ENCODE peak calls at places on chromosomes 11 and 22, in seven cellular contexts. H, X, E, O, W, R and Q are unnamed samples.

GRCh38 chr11:818396-819128 is at the start of gene PNPLA2:
- DNase-seq in R (no peak), O (no peak), H (no peak), W (no peak), X (no peak), E (no peak), Q (no peak)

GRCh38 chr11:17603056-17603825 is 56.2 kb downstream of the OTOG start:
- DNase-seq in E (no peak), W (no peak), O (no peak), H (no peak), R (no peak), X (no peak), Q (no peak)

GRCh38 chr11:22778642-22779041 is 51.0 kb downstream of the SVIP start:
- DNase-seq in O (no peak), R (no peak), X (no peak), W (no peak), H (peak), E (no peak), Q (no peak)

GRCh38 chr11:44607324-44607962 is 42.0 kb downstream of the CD82 start:
- DNase-seq in R (no peak), E (peak), X (no peak), W (no peak), O (no peak), H (no peak), Q (peak)

GRCh38 chr11:111515591-111515990 is 1.0 kb downstream of the HOATZ start:
- DNase-seq in E (no peak), W (no peak), O (no peak), H (peak), R (no peak), X (no peak), Q (no peak)

GRCh38 chr11:91407842-91408241 is 816.8 kb upstream of the FAT3 start:
- DNase-seq in E (no peak), X (no peak), O (no peak), W (no peak), R (no peak), H (no peak), Q (no peak)

GRCh38 chr22:27133951-27134664 is 476.7 kb downstream of the MIAT start:
- DNase-seq in O (no peak), W (peak), R (no peak), E (peak), H (peak), X (no peak), Q (peak)

GRCh38 chr11:118076754-118077281 is at the start of gene TMPRSS4:
- DNase-seq in W (no peak), R (peak), H (peak), X (no peak), O (no peak), E (no peak), Q (no peak)

GRCh38 chr22:26194313-26194712 is 25.1 kb downstream of the SEZ6L start:
- DNase-seq in H (no peak), R (no peak), W (no peak), X (no peak), O (no peak), E (no peak), Q (no peak)

GRCh38 chr11:65436412-65437032 is 13.9 kb downstream of the NEAT1 start:
- DNase-seq in X (no peak), W (no peak), E (peak), H (no peak), O (no peak), R (no peak), Q (peak)

GRCh38 chr11:61551630-61552029 is 29.2 kb downstream of the SYT7 start:
- DNase-seq in E (peak), W (no peak), X (no peak), H (no peak), O (no peak), R (no peak), Q (no peak)

GRCh38 chr11:75400110-75400865 is 970 bp downstream of the RPS3 start:
- DNase-seq in W (no peak), H (no peak), X (no peak), R (no peak), O (no peak), E (peak), Q (peak)

GRCh38 chr22:20549232-20549841 is 41.9 kb downstream of the MED15 start:
- DNase-seq in W (no peak), E (no peak), H (no peak), O (no peak), X (no peak), R (no peak), Q (no peak)

GRCh38 chr22:35367331-35367886 is 13.5 kb upstream of the HMOX1 start:
- DNase-seq in H (no peak), W (peak), O (no peak), R (no peak), E (no peak), X (no peak), Q (no peak)

GRCh38 chr22:30241576-30242371 is 4.8 kb downstream of the LIF start:
- DNase-seq in E (peak), W (no peak), R (no peak), X (no peak), H (no peak), O (no peak), Q (no peak)

GRCh38 chr22:32999039-32999861 is 58.9 kb downstream of the SYN3 start:
- DNase-seq in X (no peak), E (no peak), H (no peak), O (no peak), W (peak), R (no peak), Q (no peak)

GRCh38 chr11:126655807-126656128 is 300.3 kb downstream of the ST3GAL4 start:
- DNase-seq in W (no peak), H (no peak), R (no peak), O (no peak), E (peak), X (no peak), Q (no peak)

GRCh38 chr11:73258104-73258684 is 13.9 kb upstream of the P2RY6 start:
- DNase-seq in R (peak), H (no peak), E (no peak), X (no peak), O (no peak), W (no peak), Q (no peak)

GRCh38 chr11:85541683-85542082 is 85.5 kb downstream of the DLG2 start:
- DNase-seq in R (no peak), W (no peak), X (no peak), O (no peak), E (no peak), H (no peak), Q (no peak)

GRCh38 chr11:2293396-2294339 is 8.1 kb downstream of the C11orf21 start:
- DNase-seq in E (no peak), O (no peak), X (no peak), R (peak), W (peak), H (no peak), Q (no peak)

GRCh38 chr11:15944460-15944859 is 411.9 kb downstream of the SOX6 start:
- DNase-seq in O (no peak), E (peak), H (no peak), W (no peak), R (peak), X (no peak), Q (no peak)

GRCh38 chr11:128809128-128809527 is 58.0 kb downstream of the KCNJ1 start:
- DNase-seq in E (no peak), O (no peak), X (no peak), W (no peak), H (no peak), R (no peak), Q (no peak)

GRCh38 chr11:1280116-1281035 is 29.1 kb downstream of the TOLLIP start:
- DNase-seq in O (no peak), R (no peak), H (no peak), W (no peak), E (no peak), X (no peak), Q (no peak)

GRCh38 chr11:102633385-102634026 is 8.4 kb upstream of the MMP20 start:
- DNase-seq in W (no peak), O (no peak), X (no peak), R (no peak), E (no peak), H (no peak), Q (no peak)

GRCh38 chr22:37179622-37180420 is 8.2 kb downstream of the C1QTNF6 start:
- DNase-seq in O (no peak), W (peak), X (no peak), H (no peak), E (no peak), R (no peak), Q (no peak)

GRCh38 chr11:122306776-122307479 is 190.9 kb upstream of the BLID start:
- DNase-seq in X (peak), E (no peak), H (peak), R (peak), W (no peak), O (no peak), Q (no peak)

GRCh38 chr22:42169055-42169469 is 38.5 kb upstream of the CYP2D6 start:
- DNase-seq in H (peak), R (peak), E (peak), W (peak), O (peak), X (peak), Q (peak)

GRCh38 chr11:945986-946385 is 20.3 kb downstream of the AP2A2 start:
- DNase-seq in H (peak), R (peak), E (no peak), X (no peak), W (peak), O (peak), Q (peak)

GRCh38 chr11:33709471-33709870 is 8.8 kb upstream of the C11orf91 start:
- DNase-seq in X (no peak), E (no peak), W (no peak), O (no peak), R (no peak), H (no peak), Q (no peak)

GRCh38 chr22:31969789-31970489 is 25.6 kb downstream of the YWHAH start:
- DNase-seq in R (peak), O (peak), E (peak), W (peak), H (peak), X (peak), Q (peak)

GRCh38 chr11:119218141-119218878 is 12.2 kb downstream of the CBL start:
- DNase-seq in H (no peak), E (peak), X (no peak), W (peak), O (no peak), R (no peak), Q (peak)

GRCh38 chr22:50209893-50210292 is 9.1 kb downstream of the SELENOO start:
- DNase-seq in R (no peak), H (peak), X (no peak), O (no peak), E (peak), W (no peak), Q (peak)

GRCh38 chr11:76339217-76339616 is 41.7 kb downstream of the THAP12 start:
- DNase-seq in W (no peak), H (no peak), X (no peak), R (no peak), E (no peak), O (no peak), Q (peak)

GRCh38 chr11:133134561-133135173 is 397.6 kb downstream of the OPCML start:
- DNase-seq in E (peak), R (peak), X (peak), W (peak), O (peak), H (peak), Q (no peak)

GRCh38 chr22:44683881-44684280 is 18.1 kb upstream of the PRR5 start:
- DNase-seq in W (no peak), R (no peak), H (no peak), E (no peak), O (no peak), X (no peak), Q (no peak)

DNA sequence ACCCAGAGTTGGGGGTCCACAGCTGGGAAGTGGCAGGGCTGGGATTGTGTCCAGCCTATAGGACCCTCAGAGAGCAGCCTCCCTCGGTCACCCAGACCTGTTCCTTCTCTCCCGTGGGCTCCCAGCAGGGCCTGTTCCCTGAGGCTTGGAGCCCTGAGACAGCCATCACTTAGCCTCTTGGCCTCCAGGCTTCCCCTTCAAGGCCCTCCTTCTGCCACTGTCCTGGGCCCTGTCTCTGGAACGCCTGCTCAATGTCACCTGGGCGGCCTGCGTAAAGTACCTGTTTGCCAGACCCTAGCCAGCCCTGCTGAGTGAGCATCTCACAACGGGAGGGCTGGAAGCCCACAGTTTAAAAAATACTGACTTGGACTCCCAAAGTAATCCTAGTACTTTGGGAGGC is 6.5 kb downstream of the MGAT3 start:
- DNase-seq in O (no peak), E (no peak), X (no peak), H (no peak), W (no peak), R (no peak), Q (no peak)
- H3K4ac ChIP-seq in O (no peak), E (no peak), X (no peak), H (no peak), W (peak), R (no peak), Q (no peak)

GRCh38 chr22:46736705-46737104 is 1.3 kb downstream of the CERK start:
- DNase-seq in R (no peak), W (no peak), X (no peak), O (no peak), H (no peak), E (no peak), Q (no peak)
- H3K9ac ChIP-seq in R (no peak), W (no peak), X (no peak), O (no peak), H (no peak), E (no peak), Q (peak)

GRCh38 chr11:36455658-36456111 is 54.4 kb downstream of the TRAF6 start:
- DNase-seq in H (peak), R (no peak), O (peak), X (no peak), E (peak), W (peak), Q (peak)
- H3K4ac ChIP-seq in H (no peak), R (no peak), O (peak), X (peak), E (peak), W (peak), Q (peak)

DNA sequence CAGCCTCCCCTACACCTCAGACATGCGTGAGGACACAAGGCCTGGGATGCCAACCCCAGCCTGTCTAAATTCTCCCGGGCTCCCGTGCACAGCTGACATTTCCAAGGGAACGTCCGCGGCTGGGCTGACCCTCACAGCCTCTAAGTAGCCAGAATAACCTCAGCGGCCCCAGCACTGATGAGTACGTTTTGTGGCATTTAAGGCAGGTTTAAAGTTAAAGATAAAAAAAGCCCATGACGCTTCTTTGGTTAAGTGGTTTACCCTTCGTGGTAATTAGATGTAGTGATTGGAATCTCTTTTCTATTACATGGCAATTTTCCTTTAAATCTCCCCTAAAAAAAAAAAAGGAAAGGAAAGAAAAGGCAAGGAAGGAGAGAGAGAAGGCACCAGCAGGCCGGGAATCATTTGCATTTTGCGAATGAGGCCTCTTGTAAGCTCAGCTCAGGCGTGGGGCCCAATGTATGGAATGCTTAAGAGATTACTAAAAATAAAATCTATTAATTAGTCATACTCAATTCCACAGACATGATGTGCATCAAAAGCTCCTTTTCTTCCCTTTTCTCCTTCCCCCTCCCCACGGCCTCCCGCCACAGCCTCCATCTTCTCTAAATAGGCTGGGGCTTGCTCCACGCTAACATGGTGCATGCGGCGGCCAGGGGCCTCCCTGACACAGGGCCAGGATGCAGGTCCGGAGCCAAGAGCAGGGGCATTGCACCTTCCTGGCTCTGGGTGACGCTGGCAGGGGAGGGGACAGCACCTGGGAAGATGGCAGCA is 44.1 kb downstream of the MACROD1 start:
- DNase-seq in E (peak), W (peak), R (no peak), O (no peak), X (no peak), H (no peak), Q (peak)
- H3K9ac ChIP-seq in E (peak), W (no peak), R (no peak), O (peak), X (no peak), H (no peak), Q (no peak)

GRCh38 chr11:88831303-88831890 is 234.4 kb downstream of the GRM5 start:
- DNase-seq in H (no peak), X (no peak), W (no peak), R (no peak), E (no peak), O (no peak), Q (no peak)
- H3K4ac ChIP-seq in H (no peak), X (no peak), W (no peak), R (no peak), E (no peak), O (no peak), Q (no peak)

DNA sequence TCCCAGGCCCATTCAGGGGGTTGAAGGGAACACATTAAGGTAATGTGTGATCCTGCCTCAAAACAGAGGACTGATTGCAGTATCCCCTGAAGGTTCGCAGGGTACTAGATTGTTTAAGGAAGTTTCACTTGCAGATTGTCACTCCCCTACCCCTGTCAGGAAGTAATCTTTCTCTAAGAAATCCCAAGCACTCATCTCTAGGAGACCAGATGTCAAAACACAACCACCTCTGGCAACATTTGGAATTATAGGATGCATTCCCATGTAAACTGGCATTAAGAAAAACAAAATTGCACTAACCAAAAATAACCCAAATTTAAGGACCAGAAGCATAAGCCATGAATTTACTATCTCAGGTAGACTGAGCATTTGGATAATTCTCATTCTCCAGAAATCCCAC is 1.6 kb downstream of the MRPL17 start:
- DNase-seq in H (peak), E (no peak), R (no peak), X (no peak), O (no peak), W (no peak), Q (peak)
- H3K9ac ChIP-seq in H (peak), E (no peak), R (no peak), X (no peak), O (no peak), W (no peak), Q (peak)